ENCODE peak calls at places on chromosomes 16 and 17, in ten cellular contexts. S is C1 segment of cervical spinal cord; I is LoVo; Z is caudate nucleus; P is substantia nigra; H is mucosa of descending colon; M is activated T-cell treated with anti-CD3 and anti-CD28 coated beads, Interleukin-2, amount 50 U/mL, for 72 hours; W is lower leg skin; X is ovary; J is stomach. V is an unnamed sample.

GRCh38 chr16:6753553-6753952 is 579.1 kb upstream of the RBFOX1 start:
- DNase-seq in S (no peak), I (no peak), Z (peak), P (no peak), H (no peak), M (no peak), W (no peak), X (no peak), J (no peak), V (no peak)

GRCh38 chr16:17448640-17449638 is 21.8 kb downstream of the XYLT1 start:
- DNase-seq in S (peak), I (no peak), Z (no peak), P (no peak), H (peak), M (peak), W (no peak), X (no peak), J (no peak), V (no peak)

GRCh38 chr16:65044861-65045260 is 77.0 kb downstream of the CDH11 start:
- DNase-seq in S (no peak), I (no peak), Z (no peak), P (no peak), H (no peak), M (no peak), W (no peak), X (no peak), J (no peak), V (peak)

GRCh38 chr17:20189979-20190378 is 180.8 kb downstream of the SPECC1 start:
- DNase-seq in S (no peak), I (no peak), Z (no peak), P (no peak), H (no peak), M (no peak), W (no peak), X (no peak), J (no peak), V (no peak)

GRCh38 chr16:78706637-78707036 is 607.2 kb downstream of the WWOX start:
- DNase-seq in S (no peak), I (no peak), Z (no peak), P (no peak), H (no peak), M (no peak), W (no peak), X (no peak), J (no peak), V (no peak)

GRCh38 chr16:55089600-55089999 is 158.9 kb downstream of the IRX5 start:
- DNase-seq in S (no peak), I (no peak), Z (no peak), P (no peak), H (no peak), M (no peak), W (no peak), X (no peak), J (no peak), V (no peak)

GRCh38 chr17:14784997-14785696 is 480.0 kb downstream of the PMP22 start:
- DNase-seq in S (no peak), I (no peak), Z (no peak), P (no peak), H (no peak), M (peak), W (no peak), X (no peak), J (no peak), V (no peak)

GRCh38 chr17:75277664-75278071 is 6.6 kb upstream of the MIF4GD start:
- DNase-seq in S (no peak), I (no peak), Z (no peak), P (no peak), H (no peak), M (no peak), W (no peak), X (no peak), J (no peak), V (no peak)

GRCh38 chr16:4106516-4106915 is 9.7 kb downstream of the ADCY9 start:
- DNase-seq in S (no peak), I (no peak), Z (no peak), P (no peak), H (no peak), M (no peak), W (no peak), X (no peak), J (no peak), V (no peak)

GRCh38 chr17:1347681-1348318 is 52.2 kb downstream of the YWHAE start:
- DNase-seq in S (no peak), I (no peak), Z (no peak), P (no peak), H (peak), M (no peak), W (peak), X (no peak), J (peak), V (peak)

GRCh38 chr17:82330322-82331239 is 3.0 kb downstream of the SECTM1 start:
- DNase-seq in S (no peak), I (peak), Z (no peak), P (no peak), H (peak), M (no peak), W (no peak), X (peak), J (no peak), V (peak)

GRCh38 chr17:1592751-1593629 is 30.4 kb upstream of the PITPNA start:
- DNase-seq in S (no peak), I (no peak), Z (no peak), P (no peak), H (peak), M (no peak), W (no peak), X (no peak), J (no peak), V (no peak)

V was measured in mesenchymal stem cell.